ENCODE peak calls at places on chromosomes 3 and 15, in seven cellular contexts. O is fibroblast of lung, Q is cardiac fibroblast, N is psoas muscle, Y is upper lobe of right lung, S is GM12878, U is astrocyte. Z is an unnamed sample.

GRCh38 chr3:160279657-160280056 is 54.4 kb downstream of the C3orf80 start:
- DNase-seq in O (no peak), Q (no peak), N (no peak), Y (no peak), S (no peak), U (no peak), Z (no peak)

GRCh38 chr3:51696954-51697353 is 9.9 kb upstream of the GRM2 start:
- DNase-seq in O (no peak), Q (no peak), N (no peak), Y (no peak), S (no peak), U (no peak), Z (no peak)

GRCh38 chr15:77623008-77623877 is 9.5 kb downstream of the LINGO1 start:
- DNase-seq in O (no peak), Q (no peak), N (no peak), Y (no peak), S (no peak), U (no peak), Z (no peak)

GRCh38 chr3:130897316-130897715 is 3.4 kb downstream of the ATP2C1 start:
- DNase-seq in O (no peak), Q (no peak), N (no peak), Y (no peak), S (no peak), U (peak; percentile 13), Z (no peak)

GRCh38 chr15:33191641-33192040 is 2.9 kb downstream of the FMN1 start:
- DNase-seq in O (no peak), Q (no peak), N (no peak), Y (no peak), S (no peak), U (no peak), Z (no peak)

GRCh38 chr3:52218454-52218853 is 7.0 kb downstream of the TLR9 start:
- DNase-seq in O (no peak), Q (no peak), N (peak; percentile 39), Y (peak; percentile 60), S (no peak), U (no peak), Z (no peak)

GRCh38 chr3:2944628-2945027 is 165.5 kb downstream of the IL5RA start:
- DNase-seq in O (no peak), Q (no peak), N (no peak), Y (no peak), S (peak; percentile 32), U (no peak), Z (peak; percentile 82)

GRCh38 chr3:182308328-182308727 is 485.0 kb upstream of the ATP11B start:
- DNase-seq in O (no peak), Q (no peak), N (no peak), Y (no peak), S (no peak), U (no peak), Z (no peak)

GRCh38 chr3:129560269-129560787 is 17.4 kb downstream of the H1-8 start:
- DNase-seq in O (peak; percentile 86), Q (peak; percentile 86), N (peak; percentile 59), Y (no peak), S (no peak), U (no peak), Z (no peak)

GRCh38 chr15:99135194-99135593 is 30.3 kb downstream of the SYNM start:
- DNase-seq in O (peak; percentile 37), Q (no peak), N (no peak), Y (no peak), S (peak; percentile 12), U (no peak), Z (peak; percentile 15)

GRCh38 chr3:58203541-58203940 is 7.2 kb downstream of the DNASE1L3 start:
- DNase-seq in O (no peak), Q (no peak), N (no peak), Y (no peak), S (no peak), U (no peak), Z (no peak)

GRCh38 chr15:91912336-91912735 is 58.8 kb downstream of the SLCO3A1 start:
- DNase-seq in O (no peak), Q (no peak), N (no peak), Y (no peak), S (no peak), U (no peak), Z (no peak)

GRCh38 chr3:59829527-59829926 is 779.7 kb upstream of the CFAP20DC start:
- DNase-seq in O (no peak), Q (no peak), N (no peak), Y (no peak), S (no peak), U (no peak), Z (no peak)

GRCh38 chr15:93146196-93146595 is 57.2 kb upstream of the RGMA start:
- DNase-seq in O (no peak), Q (no peak), N (no peak), Y (no peak), S (no peak), U (no peak), Z (no peak)

GRCh38 chr15:48702569-48703239 is 57.2 kb upstream of the FBN1 start:
- DNase-seq in O (peak; percentile 51), Q (no peak), N (no peak), Y (no peak), S (no peak), U (no peak), Z (no peak)

DNA sequence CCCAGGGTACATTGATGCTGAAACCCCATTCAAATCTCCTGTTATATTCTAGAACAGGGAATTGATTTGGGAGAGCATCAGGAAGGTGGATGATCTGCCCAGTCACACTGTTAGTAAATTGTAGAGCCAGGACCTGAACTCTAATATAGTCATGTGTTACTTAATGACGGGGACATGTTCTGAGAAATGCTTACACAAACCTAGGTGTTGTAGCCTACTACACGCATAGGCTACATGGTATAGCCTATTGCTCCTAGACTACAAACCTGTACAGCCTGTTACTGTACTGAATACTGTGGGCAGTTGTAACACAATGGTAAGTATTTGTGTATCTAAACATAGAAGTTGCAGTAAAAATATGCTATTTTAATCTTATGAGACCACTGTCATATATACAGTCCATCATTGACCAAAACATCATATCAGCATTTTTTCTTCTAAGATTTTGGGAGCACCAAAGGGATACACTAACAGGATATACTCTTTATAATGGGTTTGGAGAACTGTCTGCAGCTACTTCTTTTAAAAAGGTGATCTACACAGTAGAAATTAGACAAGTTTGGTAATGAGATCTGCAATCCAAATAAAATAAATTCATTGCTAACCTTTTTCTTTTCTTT is 5.8 kb downstream of the B2M start:
- DNase-seq in O (no peak), Q (no peak), N (no peak), Y (no peak), S (no peak), U (no peak), Z (no peak)
- H3K4me3 ChIP-seq in O (no peak overlapping the region), Q (no peak overlapping the region), N (no peak overlapping the region), Y (no peak overlapping the region), S (peak overlapping the region; percentile 99), U (no peak overlapping the region), Z (no peak overlapping the region)

DNA sequence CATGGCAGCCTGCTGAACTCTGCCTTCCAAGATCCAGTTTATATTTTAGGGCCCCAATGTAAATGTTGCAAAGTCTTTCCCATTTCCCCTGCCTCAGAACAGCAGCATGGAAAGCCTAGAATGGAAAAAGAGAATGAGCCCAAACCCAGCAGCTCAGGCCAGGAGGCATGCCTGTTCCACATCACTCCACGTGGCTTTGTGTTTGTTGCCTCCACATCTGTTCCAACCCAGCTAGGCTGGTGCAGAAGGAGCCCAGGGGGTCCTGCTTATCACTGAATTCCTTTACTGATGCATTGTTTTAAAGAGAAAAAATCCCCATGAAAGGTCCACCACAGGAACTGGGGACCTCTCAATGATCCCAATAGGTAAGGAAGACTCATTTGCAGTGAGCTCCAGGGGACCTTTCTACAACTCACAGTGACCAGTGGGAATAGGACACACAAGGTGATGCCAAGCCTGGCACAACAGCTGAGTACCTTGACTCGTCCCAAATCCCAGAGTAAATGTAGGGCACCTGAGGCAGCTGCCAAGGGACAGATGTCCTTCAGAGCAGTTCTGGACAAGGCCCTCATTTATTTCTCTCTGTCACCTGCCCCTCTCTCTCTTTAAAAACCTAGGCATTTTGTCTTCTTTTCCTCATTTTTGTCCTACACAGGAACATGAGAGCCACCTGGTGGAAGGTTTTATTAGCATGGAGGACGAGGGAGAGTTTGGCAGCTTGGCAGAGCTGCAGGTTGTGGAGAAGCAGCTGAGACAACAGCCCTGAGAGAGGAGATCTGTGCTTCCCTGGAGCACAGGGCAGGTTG is 41.7 kb upstream of the ADAMTS17 start:
- DNase-seq in O (peak; percentile 1), Q (peak; percentile 54), N (no peak), Y (no peak), S (no peak), U (peak; percentile 10), Z (no peak)
- TF ChIP-seq CTCF in O (no peak), Q (peak; percentile 28), N (peak; percentile 32), Y (peak; percentile 51), S (no peak), U (no peak), Z (peak; percentile 19)

DNA sequence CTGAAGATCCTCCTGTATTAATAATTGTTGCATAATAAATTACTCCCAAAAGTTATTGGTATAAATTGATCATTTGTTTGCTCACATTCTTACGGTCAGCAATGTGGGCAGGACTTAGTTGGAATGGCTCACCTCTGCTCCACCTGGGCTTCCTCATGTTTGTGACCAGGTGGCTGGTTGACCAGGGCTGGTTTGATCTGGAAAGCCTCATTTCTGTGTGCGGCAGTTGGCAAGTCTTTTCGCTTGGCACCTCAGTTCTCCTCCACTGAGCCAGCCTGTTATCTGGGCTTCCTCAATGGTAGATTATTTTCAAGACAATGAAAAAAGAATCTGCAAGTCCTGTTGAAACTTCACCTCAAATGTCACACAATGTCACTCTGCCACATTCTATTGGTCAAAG is 301.1 kb downstream of the TBL1XR1 start:
- DNase-seq in O (no peak), Q (no peak), N (no peak), Y (no peak), S (no peak), U (no peak), Z (no peak)
- H3K4me3 ChIP-seq in O (no peak overlapping the region), Q (no peak overlapping the region), N (no peak overlapping the region), Y (no peak overlapping the region), S (no peak overlapping the region), U (no peak overlapping the region), Z (no peak overlapping the region)

DNA sequence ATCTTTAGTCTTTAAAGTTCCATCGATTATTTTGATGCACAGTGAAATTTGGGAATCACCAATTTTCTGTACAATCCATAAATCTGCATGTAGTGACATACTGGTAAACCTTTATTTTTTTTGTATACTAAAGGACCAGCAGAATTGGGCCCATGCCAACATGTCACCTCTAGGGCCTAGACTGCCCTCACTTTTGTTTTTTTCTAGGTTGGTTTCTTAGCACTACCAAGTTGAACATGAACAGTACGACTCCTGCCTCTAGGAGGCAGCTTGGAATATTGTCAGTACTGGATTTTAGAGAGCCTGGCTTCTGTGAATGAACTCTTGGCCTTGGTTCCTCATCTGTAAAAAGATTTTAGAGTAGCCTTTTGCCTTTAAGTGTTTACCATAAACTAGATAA is 32.3 kb downstream of the NKIRAS1 start:
- DNase-seq in O (no peak), Q (no peak), N (no peak), Y (no peak), S (no peak), U (no peak), Z (no peak)
- TF ChIP-seq CTCF in O (peak; percentile 17), Q (peak; percentile 16), N (peak; percentile 18), Y (peak; percentile 15), S (no peak), U (peak; percentile 8), Z (no peak)

Z was measured in GM12864.